ENCODE peak calls at places on chromosomes 4 and X, in nine cellular contexts. One of them, this sample, is unnamed.

GRCh38 chrX:883588-883987 is 253.0 kb downstream of the SHOX start:
- DNase-seq in NCI-H1694 treated with DMSO at 0.1 percent for 48 hours: no peak
- DNase-seq in coronary artery: no peak
- DNase-seq in C1 segment of cervical spinal cord: no peak
- DNase-seq in T-helper 9 cell: no peak
- DNase-seq in KG1: no peak
- DNase-seq in GM13976: no peak
- DNase-seq in head of caudate nucleus: no peak
- DNase-seq in M059J: no peak
- DNase-seq in this sample: no peak

GRCh38 chrX:153736871-153737441 is 12.3 kb downstream of the ABCD1 start:
- DNase-seq in KG1: no peak
- DNase-seq in T-helper 9 cell: no peak
- DNase-seq in GM13976: no peak
- DNase-seq in C1 segment of cervical spinal cord: no peak
- DNase-seq in coronary artery: no peak
- DNase-seq in NCI-H1694 treated with DMSO at 0.1 percent for 48 hours: no peak
- DNase-seq in M059J: no peak
- DNase-seq in head of caudate nucleus: no peak
- DNase-seq in this sample: no peak

GRCh38 chr4:17385403-17385802 is 126.5 kb downstream of the QDPR start:
- DNase-seq in T-helper 9 cell: no peak
- DNase-seq in M059J: peak
- DNase-seq in NCI-H1694 treated with DMSO at 0.1 percent for 48 hours: no peak
- DNase-seq in coronary artery: no peak
- DNase-seq in C1 segment of cervical spinal cord: no peak
- DNase-seq in KG1: no peak
- DNase-seq in GM13976: peak
- DNase-seq in head of caudate nucleus: peak
- DNase-seq in this sample: no peak

GRCh38 chr4:72319596-72319995 is 249.4 kb downstream of the ADAMTS3 start:
- DNase-seq in NCI-H1694 treated with DMSO at 0.1 percent for 48 hours: no peak
- DNase-seq in T-helper 9 cell: no peak
- DNase-seq in KG1: peak
- DNase-seq in head of caudate nucleus: no peak
- DNase-seq in C1 segment of cervical spinal cord: no peak
- DNase-seq in coronary artery: no peak
- DNase-seq in GM13976: no peak
- DNase-seq in M059J: peak
- DNase-seq in this sample: no peak

GRCh38 chrX:153423652-153424051 is 12.4 kb downstream of the ZFP92 start:
- DNase-seq in KG1: no peak
- DNase-seq in NCI-H1694 treated with DMSO at 0.1 percent for 48 hours: no peak
- DNase-seq in M059J: no peak
- DNase-seq in C1 segment of cervical spinal cord: no peak
- DNase-seq in T-helper 9 cell: no peak
- DNase-seq in coronary artery: no peak
- DNase-seq in head of caudate nucleus: no peak
- DNase-seq in GM13976: no peak
- DNase-seq in this sample: no peak

GRCh38 chr4:110480031-110480549 is 4.1 kb downstream of the ENPEP start:
- DNase-seq in coronary artery: no peak
- DNase-seq in C1 segment of cervical spinal cord: no peak
- DNase-seq in M059J: peak
- DNase-seq in head of caudate nucleus: no peak
- DNase-seq in T-helper 9 cell: no peak
- DNase-seq in KG1: no peak
- DNase-seq in NCI-H1694 treated with DMSO at 0.1 percent for 48 hours: no peak
- DNase-seq in GM13976: no peak
- DNase-seq in this sample: no peak

GRCh38 chr4:143700060-143700419 is 435 bp downstream of the FREM3 start:
- DNase-seq in head of caudate nucleus: no peak
- DNase-seq in KG1: no peak
- DNase-seq in coronary artery: no peak
- DNase-seq in M059J: no peak
- DNase-seq in T-helper 9 cell: no peak
- DNase-seq in C1 segment of cervical spinal cord: no peak
- DNase-seq in NCI-H1694 treated with DMSO at 0.1 percent for 48 hours: no peak
- DNase-seq in GM13976: peak
- DNase-seq in this sample: no peak

GRCh38 chr4:105145059-105145912 is 1.4 kb upstream of the TET2 start:
- DNase-seq in M059J: no peak
- DNase-seq in head of caudate nucleus: peak
- DNase-seq in T-helper 9 cell: no peak
- DNase-seq in coronary artery: no peak
- DNase-seq in GM13976: peak
- DNase-seq in NCI-H1694 treated with DMSO at 0.1 percent for 48 hours: no peak
- DNase-seq in C1 segment of cervical spinal cord: no peak
- DNase-seq in KG1: no peak
- DNase-seq in this sample: no peak

GRCh38 chr4:98828801-98829200 is 100.1 kb downstream of the EIF4E start:
- DNase-seq in coronary artery: no peak
- DNase-seq in C1 segment of cervical spinal cord: no peak
- DNase-seq in GM13976: no peak
- DNase-seq in T-helper 9 cell: peak
- DNase-seq in NCI-H1694 treated with DMSO at 0.1 percent for 48 hours: no peak
- DNase-seq in head of caudate nucleus: no peak
- DNase-seq in M059J: peak
- DNase-seq in KG1: no peak
- DNase-seq in this sample: no peak

GRCh38 chr4:145130788-145131398 is 32.8 kb downstream of the ABCE1 start:
- DNase-seq in NCI-H1694 treated with DMSO at 0.1 percent for 48 hours: no peak
- DNase-seq in coronary artery: no peak
- DNase-seq in head of caudate nucleus: no peak
- DNase-seq in M059J: peak
- DNase-seq in GM13976: no peak
- DNase-seq in KG1: no peak
- DNase-seq in C1 segment of cervical spinal cord: no peak
- DNase-seq in T-helper 9 cell: no peak
- DNase-seq in this sample: no peak

GRCh38 chr4:82899339-82899738 is 1.2 kb upstream of the THAP9 start:
- DNase-seq in GM13976: no peak
- DNase-seq in NCI-H1694 treated with DMSO at 0.1 percent for 48 hours: no peak
- DNase-seq in M059J: peak
- DNase-seq in head of caudate nucleus: no peak
- DNase-seq in KG1: no peak
- DNase-seq in C1 segment of cervical spinal cord: no peak
- DNase-seq in coronary artery: no peak
- DNase-seq in T-helper 9 cell: no peak
- DNase-seq in this sample: no peak

GRCh38 chr4:67983333-67983732 is 20.0 kb upstream of the TMPRSS11A start:
- DNase-seq in KG1: no peak
- DNase-seq in NCI-H1694 treated with DMSO at 0.1 percent for 48 hours: no peak
- DNase-seq in head of caudate nucleus: no peak
- DNase-seq in C1 segment of cervical spinal cord: no peak
- DNase-seq in GM13976: no peak
- DNase-seq in coronary artery: no peak
- DNase-seq in T-helper 9 cell: no peak
- DNase-seq in M059J: peak
- DNase-seq in this sample: no peak

GRCh38 chr4:42401171-42401570 is 3.9 kb downstream of the SHISA3 start:
- DNase-seq in GM13976: no peak
- DNase-seq in KG1: no peak
- DNase-seq in M059J: peak
- DNase-seq in coronary artery: no peak
- DNase-seq in NCI-H1694 treated with DMSO at 0.1 percent for 48 hours: no peak
- DNase-seq in C1 segment of cervical spinal cord: no peak
- DNase-seq in head of caudate nucleus: no peak
- DNase-seq in T-helper 9 cell: no peak
- DNase-seq in this sample: no peak